ENCODE peak calls at places on chromosomes 11 and 22, in seven cellular contexts. V, C, M, B, Y, W and Z are unnamed samples.

GRCh38 chr11:2584434-2584811 is 115.4 kb downstream of the KCNQ1OT1 start:
- DNase-seq in V (no peak), C (no peak), M (no peak), B (no peak), Y (no peak), W (no peak), Z (no peak)

GRCh38 chr22:49334589-49334873 is 493.1 kb downstream of the BRD1 start:
- DNase-seq in V (no peak), C (no peak), M (no peak), B (no peak), Y (no peak), W (no peak), Z (no peak)

GRCh38 chr11:63944987-63945386 is 6.2 kb downstream of the NAA40 start:
- DNase-seq in V (no peak), C (peak; percentile 85), M (peak; percentile 75), B (peak; percentile 73), Y (no peak), W (no peak), Z (no peak)

GRCh38 chr11:120532511-120533196 is 21.1 kb downstream of the GRIK4 start:
- DNase-seq in V (no peak), C (no peak), M (no peak), B (no peak), Y (no peak), W (no peak), Z (no peak)

GRCh38 chr11:64545605-64546004 is 45.4 kb upstream of the SLC22A12 start:
- DNase-seq in V (peak; percentile 69), C (no peak), M (no peak), B (no peak), Y (no peak), W (no peak), Z (no peak)

GRCh38 chr11:2148253-2149000 is 9.2 kb upstream of the IGF2 start:
- DNase-seq in V (no peak), C (no peak), M (no peak), B (no peak), Y (no peak), W (no peak), Z (no peak)

GRCh38 chr22:27241430-27242110 is 560.0 kb downstream of the MN1 start:
- DNase-seq in V (no peak), C (no peak), M (no peak), B (no peak), Y (peak; percentile 43), W (no peak), Z (no peak)

GRCh38 chr11:19906126-19906525 is 193.5 kb downstream of the NAV2 start:
- DNase-seq in V (no peak), C (no peak), M (no peak), B (no peak), Y (no peak), W (no peak), Z (no peak)

GRCh38 chr11:78930810-78931209 is 356.1 kb upstream of the NARS2 start:
- DNase-seq in V (no peak), C (no peak), M (no peak), B (no peak), Y (no peak), W (no peak), Z (no peak)

GRCh38 chr11:104238916-104239315 is 75.0 kb upstream of the PDGFD start:
- DNase-seq in V (no peak), C (no peak), M (no peak), B (no peak), Y (no peak), W (no peak), Z (no peak)

GRCh38 chr11:132226522-132226921 is 856.1 kb downstream of the NTM start:
- DNase-seq in V (no peak), C (no peak), M (no peak), B (no peak), Y (no peak), W (no peak), Z (no peak)

GRCh38 chr22:34973016-34973415 is 92.9 kb upstream of the ISX start:
- DNase-seq in V (no peak), C (no peak), M (no peak), B (no peak), Y (no peak), W (no peak), Z (no peak)

GRCh38 chr22:26406118-26406517 is 22.9 kb upstream of the ASPHD2 start:
- DNase-seq in V (no peak), C (no peak), M (no peak), B (no peak), Y (no peak), W (no peak), Z (no peak)

GRCh38 chr11:72712876-72713275 is 38.7 kb upstream of the PDE2A start:
- DNase-seq in V (no peak), C (no peak), M (no peak), B (no peak), Y (no peak), W (no peak), Z (no peak)

GRCh38 chr11:116517077-116517476 is 255.7 kb downstream of the BUD13 start:
- DNase-seq in V (no peak), C (no peak), M (no peak), B (peak; percentile 20), Y (peak; percentile 22), W (no peak), Z (no peak)

GRCh38 chr11:21561589-21561988 is 631.3 kb upstream of the ANO5 start:
- DNase-seq in V (no peak), C (no peak), M (no peak), B (no peak), Y (no peak), W (no peak), Z (no peak)

GRCh38 chr11:102109896-102110760 is at the start of gene YAP1:
- DNase-seq in V (peak; percentile 77), C (peak; percentile 71), M (peak; percentile 92), B (peak; percentile 91), Y (peak; percentile 88), W (peak; percentile 86), Z (peak; percentile 78)

GRCh38 chr11:125375146-125375545 is 120.9 kb downstream of the FEZ1 start:
- DNase-seq in V (no peak), C (no peak), M (no peak), B (no peak), Y (no peak), W (no peak), Z (no peak)

DNA sequence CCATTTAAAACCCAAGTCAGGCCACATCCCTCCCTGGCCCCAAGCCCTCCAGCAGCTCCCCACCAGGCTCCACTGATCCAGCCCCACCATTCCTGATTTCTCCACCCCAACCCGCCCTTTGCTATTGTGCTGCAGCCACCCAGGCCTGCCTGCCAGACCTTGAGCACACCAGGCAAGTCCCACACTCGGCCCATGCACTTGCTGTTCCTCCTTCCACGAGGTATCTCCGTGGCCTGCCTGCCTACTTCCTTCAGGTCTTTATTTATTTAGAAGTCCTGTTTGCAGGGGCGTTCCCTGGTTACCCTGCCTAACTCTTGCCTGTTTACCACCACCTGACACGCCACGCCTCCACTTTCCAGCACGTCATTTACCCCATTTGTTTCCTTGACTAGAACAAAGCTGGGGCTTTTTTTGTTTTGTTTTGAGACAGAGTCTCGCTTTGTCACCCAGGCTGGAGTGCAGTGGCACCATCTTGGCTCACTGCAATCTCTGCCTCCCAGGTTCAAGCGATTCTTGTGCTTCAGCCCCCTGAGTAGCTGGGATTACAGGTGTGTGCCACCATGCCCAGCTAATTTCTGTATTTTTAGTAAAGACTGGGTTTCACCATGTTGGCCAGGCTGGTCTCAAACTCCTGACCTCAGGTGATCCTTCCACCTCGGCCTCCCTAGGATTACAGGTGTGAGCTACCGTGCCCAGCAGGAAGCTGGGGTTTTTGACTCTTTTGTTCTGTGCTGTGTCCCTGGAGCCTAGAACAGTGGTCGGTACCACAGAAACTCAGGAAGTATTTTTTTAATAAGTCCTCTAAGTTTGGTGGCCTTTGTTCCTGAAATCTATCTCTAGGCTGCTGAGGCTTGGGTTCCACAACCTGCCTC is 6.7 kb downstream of the CENPM start:
- DNase-seq in V (no peak), C (peak; percentile 49), M (peak; percentile 80), B (no peak), Y (peak; percentile 83), W (peak; percentile 80), Z (peak; percentile 64)
- TF ChIP-seq POLR2A in V (no peak), C (no peak), M (peak; percentile 73), B (peak; percentile 20), Y (no peak), W (no peak), Z (no peak)

DNA sequence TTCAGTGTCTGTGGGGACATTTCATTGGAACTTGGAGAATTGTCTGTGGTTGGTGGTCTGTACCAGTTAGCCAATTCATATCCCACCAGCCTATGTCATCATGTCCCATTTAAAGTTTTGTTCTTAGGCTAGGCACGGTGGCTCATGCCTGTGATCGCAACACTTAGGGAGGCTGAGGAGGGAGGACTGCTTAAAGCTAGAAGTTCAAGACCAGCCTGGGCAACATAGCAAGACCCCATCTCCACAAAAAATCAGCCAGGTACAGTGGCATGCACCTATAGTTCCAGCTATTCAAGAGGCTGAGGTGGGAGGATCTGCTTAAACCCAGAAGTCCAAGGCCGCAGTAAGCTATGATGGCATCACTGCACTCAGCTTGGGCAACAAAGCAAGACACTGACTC is 55.6 kb upstream of the CCND1 start:
- DNase-seq in V (no peak), C (no peak), M (no peak), B (peak; percentile 14), Y (no peak), W (no peak), Z (no peak)
- TF ChIP-seq POLR2A in V (no peak), C (no peak), M (no peak), B (no peak), Y (no peak), W (no peak), Z (no peak)

DNA sequence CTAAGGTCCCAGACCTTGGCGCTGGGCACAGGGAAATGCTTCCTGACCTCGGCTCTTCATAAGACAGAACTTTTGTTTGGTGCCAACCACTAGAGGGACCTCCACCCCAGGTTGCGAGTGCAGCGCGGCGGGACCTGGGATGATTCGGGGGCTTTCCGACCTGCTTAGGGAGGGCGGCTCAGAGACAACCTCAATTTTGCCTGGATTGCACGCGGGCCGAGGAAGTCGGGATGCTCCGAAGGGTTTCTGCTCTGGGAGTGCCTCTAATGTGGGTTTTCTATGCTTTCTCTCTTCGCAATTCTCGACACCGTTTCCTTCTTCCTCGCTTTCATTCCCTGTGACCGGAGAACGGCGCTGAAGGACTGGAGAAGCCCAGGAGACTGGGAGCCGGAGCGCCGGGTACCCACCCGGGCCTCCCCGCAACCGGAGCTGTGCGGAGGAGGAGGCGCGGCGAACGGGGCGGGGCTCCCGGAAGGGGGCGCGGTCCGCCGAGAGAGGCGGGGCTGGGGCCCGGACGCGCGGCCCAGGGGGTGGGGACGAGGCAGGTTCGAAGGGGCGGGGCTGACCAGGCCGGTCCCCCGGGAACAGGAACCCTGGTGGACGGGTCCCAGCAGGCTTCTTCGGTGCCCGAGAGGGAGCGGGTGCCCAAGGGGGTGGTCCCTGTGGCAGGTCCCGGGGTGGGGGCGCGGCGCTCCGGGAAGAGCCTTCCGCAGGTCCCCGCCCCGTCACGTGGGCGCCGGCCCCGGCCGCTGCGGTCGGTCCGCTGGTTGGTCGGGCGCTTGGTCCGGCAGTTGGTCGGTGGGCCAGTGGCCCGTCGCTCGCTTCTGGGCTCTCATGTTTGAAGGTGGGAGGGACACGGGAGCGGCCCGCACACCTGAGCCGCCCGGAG is at the start of gene PPFIBP2:
- DNase-seq in V (peak; percentile 40), C (peak; percentile 67), M (peak; percentile 94), B (peak; percentile 98), Y (peak; percentile 88), W (peak; percentile 77), Z (peak; percentile 90)
- TF ChIP-seq POLR2A in V (no peak), C (no peak), M (peak; percentile 41), B (peak; percentile 92), Y (no peak), W (peak; percentile 72), Z (peak; percentile 74)

DNA sequence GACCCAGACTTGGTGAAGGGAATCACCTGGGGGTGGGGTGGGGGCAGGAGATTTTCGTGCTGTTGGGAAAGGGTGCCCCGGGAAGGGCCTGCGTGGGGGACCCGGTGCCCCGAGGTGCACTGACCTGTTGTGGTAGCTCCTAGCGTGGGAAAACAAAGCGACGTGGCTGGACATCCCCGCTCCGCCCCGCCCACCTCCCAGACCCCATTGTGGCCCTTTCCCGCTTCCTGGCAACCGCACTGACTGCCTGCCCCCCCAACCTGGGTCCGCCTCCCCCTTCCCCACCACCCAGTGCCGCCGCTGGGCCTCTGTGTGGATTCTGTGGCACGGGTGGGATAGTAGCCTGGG is 2.5 kb upstream of the TYMP start:
- DNase-seq in V (no peak), C (no peak), M (no peak), B (no peak), Y (no peak), W (no peak), Z (no peak)
- TF ChIP-seq POLR2A in V (no peak), C (no peak), M (no peak), B (peak; percentile 15), Y (no peak), W (no peak), Z (no peak)